ENCODE peak calls at places on chromosomes 4 and X, in seven cellular contexts. One of them, this sample, is unnamed.

GRCh38 chr4:108533245-108533844 is 87.0 kb upstream of the RPL34 start:
- DNase-seq in HCT116: no peak
- DNase-seq in fibroblast of lung: peak
- DNase-seq in Karpas-422: no peak
- DNase-seq in astrocyte of the cerebellum: no peak
- DNase-seq in GM06990: no peak
- DNase-seq in body of pancreas: peak
- DNase-seq in this sample: no peak

GRCh38 chrX:107747596-107748161 is 27.9 kb downstream of the TSC22D3 start:
- DNase-seq in fibroblast of lung: peak
- DNase-seq in body of pancreas: no peak
- DNase-seq in Karpas-422: no peak
- DNase-seq in HCT116: no peak
- DNase-seq in astrocyte of the cerebellum: no peak
- DNase-seq in GM06990: no peak
- DNase-seq in this sample: no peak

GRCh38 chr4:163612762-163613161 is 118.3 kb downstream of the TMA16 start:
- DNase-seq in body of pancreas: no peak
- DNase-seq in fibroblast of lung: no peak
- DNase-seq in astrocyte of the cerebellum: no peak
- DNase-seq in HCT116: no peak
- DNase-seq in GM06990: no peak
- DNase-seq in Karpas-422: peak
- DNase-seq in this sample: no peak

GRCh38 chr4:144709159-144709558 is 63.2 kb downstream of the HHIP start:
- DNase-seq in Karpas-422: no peak
- DNase-seq in fibroblast of lung: peak
- DNase-seq in body of pancreas: no peak
- DNase-seq in astrocyte of the cerebellum: peak
- DNase-seq in GM06990: no peak
- DNase-seq in HCT116: peak
- DNase-seq in this sample: peak

GRCh38 chr4:142615324-142615665 is 230.8 kb downstream of the INPP4B start:
- DNase-seq in fibroblast of lung: peak
- DNase-seq in Karpas-422: no peak
- DNase-seq in GM06990: no peak
- DNase-seq in astrocyte of the cerebellum: no peak
- DNase-seq in body of pancreas: no peak
- DNase-seq in HCT116: no peak
- DNase-seq in this sample: peak

GRCh38 chrX:96027363-96027894 is 657.2 kb upstream of the DIAPH2 start:
- DNase-seq in astrocyte of the cerebellum: no peak
- DNase-seq in body of pancreas: no peak
- DNase-seq in HCT116: no peak
- DNase-seq in GM06990: no peak
- DNase-seq in fibroblast of lung: no peak
- DNase-seq in Karpas-422: no peak
- DNase-seq in this sample: no peak

GRCh38 chrX:72304877-72305276 is 837 bp downstream of the CITED1 start:
- DNase-seq in body of pancreas: no peak
- DNase-seq in HCT116: no peak
- DNase-seq in Karpas-422: no peak
- DNase-seq in astrocyte of the cerebellum: no peak
- DNase-seq in GM06990: no peak
- DNase-seq in fibroblast of lung: no peak
- DNase-seq in this sample: no peak

GRCh38 chr4:102807345-102807744 is 20.0 kb downstream of the UBE2D3 start:
- DNase-seq in body of pancreas: no peak
- DNase-seq in HCT116: no peak
- DNase-seq in Karpas-422: no peak
- DNase-seq in astrocyte of the cerebellum: no peak
- DNase-seq in GM06990: no peak
- DNase-seq in fibroblast of lung: no peak
- DNase-seq in this sample: no peak

GRCh38 chr4:3773552-3774001 is 7.4 kb downstream of the ADRA2C start:
- DNase-seq in GM06990: no peak
- DNase-seq in astrocyte of the cerebellum: no peak
- DNase-seq in HCT116: no peak
- DNase-seq in body of pancreas: no peak
- DNase-seq in fibroblast of lung: no peak
- DNase-seq in Karpas-422: no peak
- DNase-seq in this sample: no peak

GRCh38 chrX:104803219-104803618 is 237.2 kb downstream of the IL1RAPL2 start:
- DNase-seq in GM06990: no peak
- DNase-seq in Karpas-422: no peak
- DNase-seq in astrocyte of the cerebellum: no peak
- DNase-seq in fibroblast of lung: no peak
- DNase-seq in HCT116: no peak
- DNase-seq in body of pancreas: no peak
- DNase-seq in this sample: no peak

GRCh38 chr4:22238742-22239141 is 277.1 kb downstream of the ADGRA3 start:
- DNase-seq in astrocyte of the cerebellum: no peak
- DNase-seq in HCT116: no peak
- DNase-seq in body of pancreas: no peak
- DNase-seq in GM06990: no peak
- DNase-seq in Karpas-422: no peak
- DNase-seq in fibroblast of lung: no peak
- DNase-seq in this sample: no peak

GRCh38 chr4:78120144-78120880 is 63.2 kb downstream of the FRAS1 start:
- DNase-seq in GM06990: no peak
- DNase-seq in Karpas-422: no peak
- DNase-seq in HCT116: no peak
- DNase-seq in astrocyte of the cerebellum: no peak
- DNase-seq in body of pancreas: no peak
- DNase-seq in fibroblast of lung: no peak
- DNase-seq in this sample: no peak

GRCh38 chr4:26321326-26322276 is 787 bp downstream of the RBPJ start:
- DNase-seq in HCT116: no peak
- DNase-seq in body of pancreas: peak
- DNase-seq in GM06990: peak
- DNase-seq in Karpas-422: peak
- DNase-seq in astrocyte of the cerebellum: no peak
- DNase-seq in fibroblast of lung: peak
- DNase-seq in this sample: no peak

GRCh38 chr4:28148221-28148620 is 1287.6 kb downstream of the STIM2 start:
- DNase-seq in fibroblast of lung: no peak
- DNase-seq in Karpas-422: no peak
- DNase-seq in HCT116: no peak
- DNase-seq in body of pancreas: no peak
- DNase-seq in GM06990: no peak
- DNase-seq in astrocyte of the cerebellum: no peak
- DNase-seq in this sample: no peak

GRCh38 chr4:19026281-19026680 is 1004.7 kb upstream of the LCORL start:
- DNase-seq in astrocyte of the cerebellum: peak
- DNase-seq in HCT116: no peak
- DNase-seq in fibroblast of lung: peak
- DNase-seq in GM06990: no peak
- DNase-seq in Karpas-422: no peak
- DNase-seq in body of pancreas: peak
- DNase-seq in this sample: no peak

GRCh38 chrX:4935846-4936245 is 1222.4 kb upstream of the PRKX start:
- DNase-seq in astrocyte of the cerebellum: no peak
- DNase-seq in GM06990: peak
- DNase-seq in HCT116: no peak
- DNase-seq in body of pancreas: no peak
- DNase-seq in Karpas-422: no peak
- DNase-seq in fibroblast of lung: no peak
- DNase-seq in this sample: no peak

GRCh38 chr4:158630893-158631292 is 40.8 kb downstream of the C4orf46 start:
- DNase-seq in body of pancreas: no peak
- DNase-seq in GM06990: no peak
- DNase-seq in Karpas-422: no peak
- DNase-seq in fibroblast of lung: peak
- DNase-seq in astrocyte of the cerebellum: peak
- DNase-seq in HCT116: no peak
- DNase-seq in this sample: no peak

GRCh38 chr4:73998040-73999011 is at the start of gene CXCL5:
- DNase-seq in HCT116: no peak
- DNase-seq in astrocyte of the cerebellum: no peak
- DNase-seq in GM06990: no peak
- DNase-seq in Karpas-422: no peak
- DNase-seq in body of pancreas: peak
- DNase-seq in fibroblast of lung: peak
- DNase-seq in this sample: no peak

GRCh38 chr4:85703098-85703497 is 228.1 kb downstream of the ARHGAP24 start:
- DNase-seq in astrocyte of the cerebellum: no peak
- DNase-seq in HCT116: no peak
- DNase-seq in fibroblast of lung: no peak
- DNase-seq in GM06990: no peak
- DNase-seq in body of pancreas: no peak
- DNase-seq in Karpas-422: no peak
- DNase-seq in this sample: no peak

GRCh38 chr4:85700362-85700761 is 225.4 kb downstream of the ARHGAP24 start:
- DNase-seq in GM06990: no peak
- DNase-seq in body of pancreas: no peak
- DNase-seq in astrocyte of the cerebellum: no peak
- DNase-seq in Karpas-422: no peak
- DNase-seq in HCT116: no peak
- DNase-seq in fibroblast of lung: no peak
- DNase-seq in this sample: no peak

GRCh38 chr4:85697864-85698263 is 222.9 kb downstream of the ARHGAP24 start:
- DNase-seq in body of pancreas: no peak
- DNase-seq in fibroblast of lung: no peak
- DNase-seq in Karpas-422: no peak
- DNase-seq in astrocyte of the cerebellum: no peak
- DNase-seq in GM06990: no peak
- DNase-seq in HCT116: no peak
- DNase-seq in this sample: no peak

GRCh38 chr4:85696661-85697060 is 221.7 kb downstream of the ARHGAP24 start:
- DNase-seq in GM06990: no peak
- DNase-seq in astrocyte of the cerebellum: no peak
- DNase-seq in Karpas-422: no peak
- DNase-seq in fibroblast of lung: no peak
- DNase-seq in HCT116: no peak
- DNase-seq in body of pancreas: no peak
- DNase-seq in this sample: no peak

DNA sequence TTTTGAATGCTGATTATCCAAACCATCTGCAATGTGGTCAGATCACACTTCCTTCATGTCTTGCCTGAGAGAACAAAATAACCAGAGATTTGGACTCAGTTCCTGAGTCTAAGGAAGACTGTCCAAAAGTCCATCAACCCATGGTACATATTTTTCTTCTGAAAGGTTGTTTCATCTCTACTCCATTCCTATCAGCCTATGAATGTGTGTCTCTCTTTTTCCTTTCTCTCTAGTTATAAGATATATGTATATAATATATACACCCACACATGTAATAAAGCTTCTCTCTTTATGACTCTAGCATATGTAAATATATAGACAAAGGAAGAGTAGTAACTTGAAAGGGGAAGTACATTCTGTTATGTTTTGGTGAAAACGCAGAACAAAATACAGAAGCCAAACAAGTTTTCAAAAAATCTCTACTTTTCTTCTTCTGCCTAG is 227.0 kb downstream of the ARHGAP24 start:
- DNase-seq in body of pancreas: no peak
- DNase-seq in GM06990: peak
- DNase-seq in HCT116: no peak
- DNase-seq in astrocyte of the cerebellum: no peak
- DNase-seq in Karpas-422: peak
- DNase-seq in fibroblast of lung: no peak
- DNase-seq in this sample: no peak
- H3K4me3 ChIP-seq in body of pancreas: no peak
- H3K4me3 ChIP-seq in GM06990: no peak
- H3K4me3 ChIP-seq in HCT116: no peak
- H3K4me3 ChIP-seq in astrocyte of the cerebellum: no peak
- H3K4me3 ChIP-seq in Karpas-422: no peak
- H3K4me3 ChIP-seq in fibroblast of lung: no peak
- H3K4me3 ChIP-seq in this sample: no peak

GRCh38 chr4:41746440-41747229 is 1.9 kb downstream of the PHOX2B start:
- DNase-seq in body of pancreas: no peak
- DNase-seq in astrocyte of the cerebellum: no peak
- DNase-seq in Karpas-422: no peak
- DNase-seq in fibroblast of lung: no peak
- DNase-seq in HCT116: no peak
- DNase-seq in GM06990: no peak
- DNase-seq in this sample: no peak
- H3K4me3 ChIP-seq in body of pancreas: no peak
- H3K4me3 ChIP-seq in astrocyte of the cerebellum: no peak
- H3K4me3 ChIP-seq in Karpas-422: no peak
- H3K4me3 ChIP-seq in fibroblast of lung: no peak
- H3K4me3 ChIP-seq in HCT116: no peak
- H3K4me3 ChIP-seq in GM06990: no peak
- H3K4me3 ChIP-seq in this sample: no peak

DNA sequence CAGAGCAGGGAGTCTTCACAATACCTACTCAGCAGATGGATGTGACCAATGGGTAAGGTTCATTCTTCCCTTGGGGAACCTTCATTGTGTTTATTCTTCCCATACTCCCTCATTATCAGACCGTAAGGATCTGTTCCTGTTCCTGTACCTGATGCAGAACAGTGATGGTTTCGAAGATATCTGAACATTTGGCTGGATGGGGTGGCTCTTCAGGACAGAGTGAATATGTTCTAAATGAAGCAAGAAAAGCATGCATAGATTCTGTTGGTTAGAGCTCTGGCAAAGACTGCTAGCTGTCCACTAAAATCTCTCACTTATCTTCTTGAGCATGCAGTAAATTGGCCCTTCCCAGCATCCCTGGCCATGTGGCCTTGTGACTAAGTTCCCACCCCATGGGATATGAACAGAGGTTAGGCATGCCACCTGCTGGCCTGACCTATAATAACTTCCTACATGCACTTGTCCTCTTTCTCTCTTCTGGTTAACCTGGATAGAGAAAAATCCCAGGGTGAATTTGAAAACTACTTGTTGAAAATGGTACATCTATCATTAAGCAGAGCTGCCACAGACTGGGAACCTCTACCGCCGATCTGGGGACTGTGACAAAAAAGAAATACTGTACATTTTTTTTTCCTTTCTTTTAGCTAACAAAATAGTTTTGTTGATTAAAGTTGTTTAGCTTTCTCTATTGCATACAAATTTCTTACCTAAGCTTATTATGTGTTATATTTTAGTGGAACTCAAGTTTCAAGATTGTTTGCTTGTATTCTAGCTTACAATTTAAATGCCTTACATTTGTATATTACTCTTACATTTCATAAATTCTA is 60.0 kb upstream of the BANK1 start:
- DNase-seq in Karpas-422: peak
- DNase-seq in HCT116: peak
- DNase-seq in body of pancreas: peak
- DNase-seq in fibroblast of lung: peak
- DNase-seq in GM06990: peak
- DNase-seq in astrocyte of the cerebellum: peak
- DNase-seq in this sample: peak
- H3K4me3 ChIP-seq in Karpas-422: no peak
- H3K4me3 ChIP-seq in HCT116: no peak
- H3K4me3 ChIP-seq in body of pancreas: no peak
- H3K4me3 ChIP-seq in fibroblast of lung: no peak
- H3K4me3 ChIP-seq in GM06990: no peak
- H3K4me3 ChIP-seq in astrocyte of the cerebellum: no peak
- H3K4me3 ChIP-seq in this sample: no peak

GRCh38 chr4:173507471-173508385 is 22.3 kb downstream of the HAND2 start:
- DNase-seq in astrocyte of the cerebellum: no peak
- DNase-seq in fibroblast of lung: no peak
- DNase-seq in GM06990: no peak
- DNase-seq in body of pancreas: no peak
- DNase-seq in HCT116: no peak
- DNase-seq in Karpas-422: no peak
- DNase-seq in this sample: no peak
- H3K4me3 ChIP-seq in astrocyte of the cerebellum: no peak
- H3K4me3 ChIP-seq in fibroblast of lung: no peak
- H3K4me3 ChIP-seq in GM06990: no peak
- H3K4me3 ChIP-seq in body of pancreas: no peak
- H3K4me3 ChIP-seq in HCT116: no peak
- H3K4me3 ChIP-seq in Karpas-422: peak
- H3K4me3 ChIP-seq in this sample: no peak

GRCh38 chr4:114598191-114599121 is at the start of gene UGT8:
- DNase-seq in Karpas-422: no peak
- DNase-seq in fibroblast of lung: peak
- DNase-seq in GM06990: peak
- DNase-seq in astrocyte of the cerebellum: no peak
- DNase-seq in body of pancreas: peak
- DNase-seq in HCT116: peak
- DNase-seq in this sample: no peak
- H3K4me3 ChIP-seq in Karpas-422: peak
- H3K4me3 ChIP-seq in fibroblast of lung: peak
- H3K4me3 ChIP-seq in GM06990: peak
- H3K4me3 ChIP-seq in astrocyte of the cerebellum: peak
- H3K4me3 ChIP-seq in body of pancreas: peak
- H3K4me3 ChIP-seq in HCT116: peak
- H3K4me3 ChIP-seq in this sample: peak

This sample was measured in kidney epithelial cell.